ENCODE peak calls at places on chromosomes 16 and 17, in five cellular contexts. K, T, H, X and Q are unnamed samples.

GRCh38 chr17:14361945-14362508 is 61.1 kb downstream of the HS3ST3B1 start:
- DNase-seq in H (no peak), T (no peak), X (no peak), K (no peak), Q (no peak)

GRCh38 chr17:75517277-75517865 is 1.0 kb downstream of the TSEN54 start:
- DNase-seq in K (no peak), T (no peak), X (peak; percentile 48), H (no peak), Q (no peak)

GRCh38 chr16:21175397-21175796 is 16.9 kb downstream of the LDAF1 start:
- DNase-seq in T (no peak), H (no peak), X (no peak), K (no peak), Q (no peak)

GRCh38 chr17:73720187-73720834 is 76.1 kb upstream of the SDK2 start:
- DNase-seq in X (no peak), K (no peak), T (no peak), H (no peak), Q (no peak)

GRCh38 chr17:20087538-20088250 is 78.5 kb downstream of the SPECC1 start:
- DNase-seq in X (no peak), K (no peak), T (no peak), H (no peak), Q (no peak)

GRCh38 chr16:969508-970378 is 1.0 kb downstream of the LMF1 start:
- DNase-seq in X (peak; percentile 23), H (peak; percentile 62), T (no peak), K (no peak), Q (peak; percentile 18)

GRCh38 chr17:70081885-70082284 is 6.9 kb downstream of the KCNJ16 start:
- DNase-seq in T (no peak), H (no peak), K (no peak), X (no peak), Q (no peak)

GRCh38 chr17:19417611-19418010 is 6.6 kb downstream of the RNF112 start:
- DNase-seq in H (no peak), K (no peak), X (no peak), T (no peak), Q (no peak)

GRCh38 chr17:48970865-48971687 is 2.7 kb upstream of the GIP start:
- DNase-seq in X (no peak), K (no peak), T (no peak), H (no peak), Q (no peak)

GRCh38 chr16:65285128-65286120 is 163.6 kb upstream of the CDH11 start:
- DNase-seq in K (no peak), H (no peak), X (no peak), T (no peak), Q (no peak)